ENCODE peak calls at places on chromosome 15, in seven cellular contexts. One of them, this sample, is unnamed.

GRCh38 chr15:93312891-93313486 is 224.0 kb upstream of the RGMA start:
- DNase-seq in H9: no peak
- DNase-seq in stimulated activated CD4-positive, alpha-beta T cell treated with anti-CD3 and anti-CD28 coated beads, Interleukin-4, amount 100 ng/mL, for 1 hour: no peak
- DNase-seq in HT-29: no peak
- DNase-seq in EL: no peak
- DNase-seq in GM19239: no peak
- DNase-seq in NCI-H1092 treated with DMSO at 0.1 percent for 48 hours: no peak
- DNase-seq in this sample: no peak

GRCh38 chr15:70125605-70126004 is 27.9 kb upstream of the TLE3 start:
- DNase-seq in stimulated activated CD4-positive, alpha-beta T cell treated with anti-CD3 and anti-CD28 coated beads, Interleukin-4, amount 100 ng/mL, for 1 hour: no peak
- DNase-seq in HT-29: no peak
- DNase-seq in NCI-H1092 treated with DMSO at 0.1 percent for 48 hours: no peak
- DNase-seq in GM19239: no peak
- DNase-seq in H9: no peak
- DNase-seq in EL: no peak
- DNase-seq in this sample: no peak

GRCh38 chr15:66019377-66019776 is 150.1 kb downstream of the RAB11A start:
- DNase-seq in H9: peak
- DNase-seq in GM19239: no peak
- DNase-seq in HT-29: no peak
- DNase-seq in NCI-H1092 treated with DMSO at 0.1 percent for 48 hours: no peak
- DNase-seq in stimulated activated CD4-positive, alpha-beta T cell treated with anti-CD3 and anti-CD28 coated beads, Interleukin-4, amount 100 ng/mL, for 1 hour: no peak
- DNase-seq in EL: no peak
- DNase-seq in this sample: no peak

GRCh38 chr15:92634046-92634445 is 21.5 kb downstream of the FAM174B start:
- DNase-seq in NCI-H1092 treated with DMSO at 0.1 percent for 48 hours: no peak
- DNase-seq in stimulated activated CD4-positive, alpha-beta T cell treated with anti-CD3 and anti-CD28 coated beads, Interleukin-4, amount 100 ng/mL, for 1 hour: no peak
- DNase-seq in H9: peak
- DNase-seq in GM19239: no peak
- DNase-seq in HT-29: no peak
- DNase-seq in EL: no peak
- DNase-seq in this sample: no peak

GRCh38 chr15:27475395-27475794 is 504.4 kb downstream of the GABRG3 start:
- DNase-seq in stimulated activated CD4-positive, alpha-beta T cell treated with anti-CD3 and anti-CD28 coated beads, Interleukin-4, amount 100 ng/mL, for 1 hour: no peak
- DNase-seq in HT-29: no peak
- DNase-seq in NCI-H1092 treated with DMSO at 0.1 percent for 48 hours: no peak
- DNase-seq in GM19239: no peak
- DNase-seq in H9: no peak
- DNase-seq in EL: no peak
- DNase-seq in this sample: no peak

GRCh38 chr15:25903024-25903581 is 40.0 kb upstream of the ATP10A start:
- DNase-seq in GM19239: no peak
- DNase-seq in HT-29: no peak
- DNase-seq in stimulated activated CD4-positive, alpha-beta T cell treated with anti-CD3 and anti-CD28 coated beads, Interleukin-4, amount 100 ng/mL, for 1 hour: no peak
- DNase-seq in NCI-H1092 treated with DMSO at 0.1 percent for 48 hours: no peak
- DNase-seq in H9: no peak
- DNase-seq in EL: peak
- DNase-seq in this sample: no peak

GRCh38 chr15:35912196-35912595 is 366.2 kb upstream of the DPH6 start:
- DNase-seq in stimulated activated CD4-positive, alpha-beta T cell treated with anti-CD3 and anti-CD28 coated beads, Interleukin-4, amount 100 ng/mL, for 1 hour: no peak
- DNase-seq in HT-29: no peak
- DNase-seq in GM19239: no peak
- DNase-seq in EL: no peak
- DNase-seq in H9: no peak
- DNase-seq in NCI-H1092 treated with DMSO at 0.1 percent for 48 hours: peak
- DNase-seq in this sample: peak

GRCh38 chr15:101679861-101680260 is 27.7 kb upstream of the TM2D3 start:
- DNase-seq in GM19239: no peak
- DNase-seq in HT-29: no peak
- DNase-seq in stimulated activated CD4-positive, alpha-beta T cell treated with anti-CD3 and anti-CD28 coated beads, Interleukin-4, amount 100 ng/mL, for 1 hour: no peak
- DNase-seq in NCI-H1092 treated with DMSO at 0.1 percent for 48 hours: no peak
- DNase-seq in EL: no peak
- DNase-seq in H9: no peak
- DNase-seq in this sample: no peak

GRCh38 chr15:100393008-100393407 is 51.2 kb upstream of the ADAMTS17 start:
- DNase-seq in EL: no peak
- DNase-seq in HT-29: no peak
- DNase-seq in GM19239: no peak
- DNase-seq in NCI-H1092 treated with DMSO at 0.1 percent for 48 hours: no peak
- DNase-seq in H9: no peak
- DNase-seq in stimulated activated CD4-positive, alpha-beta T cell treated with anti-CD3 and anti-CD28 coated beads, Interleukin-4, amount 100 ng/mL, for 1 hour: no peak
- DNase-seq in this sample: no peak

GRCh38 chr15:80556694-80557367 is 138.3 kb upstream of the ABHD17C start:
- DNase-seq in EL: no peak
- DNase-seq in GM19239: no peak
- DNase-seq in HT-29: no peak
- DNase-seq in stimulated activated CD4-positive, alpha-beta T cell treated with anti-CD3 and anti-CD28 coated beads, Interleukin-4, amount 100 ng/mL, for 1 hour: no peak
- DNase-seq in NCI-H1092 treated with DMSO at 0.1 percent for 48 hours: no peak
- DNase-seq in H9: no peak
- DNase-seq in this sample: no peak

GRCh38 chr15:96335429-96335807 is 4.9 kb downstream of the NR2F2 start:
- DNase-seq in NCI-H1092 treated with DMSO at 0.1 percent for 48 hours: no peak
- DNase-seq in H9: no peak
- DNase-seq in stimulated activated CD4-positive, alpha-beta T cell treated with anti-CD3 and anti-CD28 coated beads, Interleukin-4, amount 100 ng/mL, for 1 hour: no peak
- DNase-seq in GM19239: no peak
- DNase-seq in EL: no peak
- DNase-seq in HT-29: peak
- DNase-seq in this sample: no peak

GRCh38 chr15:82093774-82094211 is 48.0 kb upstream of the MEX3B start:
- DNase-seq in NCI-H1092 treated with DMSO at 0.1 percent for 48 hours: no peak
- DNase-seq in HT-29: peak
- DNase-seq in GM19239: no peak
- DNase-seq in H9: no peak
- DNase-seq in stimulated activated CD4-positive, alpha-beta T cell treated with anti-CD3 and anti-CD28 coated beads, Interleukin-4, amount 100 ng/mL, for 1 hour: no peak
- DNase-seq in EL: peak
- DNase-seq in this sample: peak

GRCh38 chr15:35090104-35090807 is 5.2 kb upstream of the NANOGP8 start:
- DNase-seq in EL: no peak
- DNase-seq in GM19239: no peak
- DNase-seq in NCI-H1092 treated with DMSO at 0.1 percent for 48 hours: no peak
- DNase-seq in H9: no peak
- DNase-seq in HT-29: no peak
- DNase-seq in stimulated activated CD4-positive, alpha-beta T cell treated with anti-CD3 and anti-CD28 coated beads, Interleukin-4, amount 100 ng/mL, for 1 hour: no peak
- DNase-seq in this sample: no peak

GRCh38 chr15:38323895-38324294 is 71.3 kb downstream of the SPRED1 start:
- DNase-seq in stimulated activated CD4-positive, alpha-beta T cell treated with anti-CD3 and anti-CD28 coated beads, Interleukin-4, amount 100 ng/mL, for 1 hour: no peak
- DNase-seq in EL: no peak
- DNase-seq in H9: no peak
- DNase-seq in HT-29: no peak
- DNase-seq in GM19239: no peak
- DNase-seq in NCI-H1092 treated with DMSO at 0.1 percent for 48 hours: no peak
- DNase-seq in this sample: no peak

GRCh38 chr15:64775551-64776401 is at the start of gene RBPMS2:
- DNase-seq in GM19239: peak
- DNase-seq in H9: peak
- DNase-seq in EL: peak
- DNase-seq in stimulated activated CD4-positive, alpha-beta T cell treated with anti-CD3 and anti-CD28 coated beads, Interleukin-4, amount 100 ng/mL, for 1 hour: no peak
- DNase-seq in HT-29: no peak
- DNase-seq in NCI-H1092 treated with DMSO at 0.1 percent for 48 hours: no peak
- DNase-seq in this sample: peak

GRCh38 chr15:97604673-97605072 is 355.8 kb upstream of the ARRDC4 start:
- DNase-seq in HT-29: no peak
- DNase-seq in EL: no peak
- DNase-seq in stimulated activated CD4-positive, alpha-beta T cell treated with anti-CD3 and anti-CD28 coated beads, Interleukin-4, amount 100 ng/mL, for 1 hour: no peak
- DNase-seq in GM19239: no peak
- DNase-seq in H9: no peak
- DNase-seq in NCI-H1092 treated with DMSO at 0.1 percent for 48 hours: no peak
- DNase-seq in this sample: no peak

GRCh38 chr15:85792872-85793621 is 1.7 kb downstream of the KLHL25 start:
- DNase-seq in GM19239: no peak
- DNase-seq in NCI-H1092 treated with DMSO at 0.1 percent for 48 hours: no peak
- DNase-seq in HT-29: peak
- DNase-seq in H9: no peak
- DNase-seq in stimulated activated CD4-positive, alpha-beta T cell treated with anti-CD3 and anti-CD28 coated beads, Interleukin-4, amount 100 ng/mL, for 1 hour: peak
- DNase-seq in EL: peak
- DNase-seq in this sample: peak

GRCh38 chr15:90513448-90513847 is 16.3 kb upstream of the CRTC3 start:
- DNase-seq in stimulated activated CD4-positive, alpha-beta T cell treated with anti-CD3 and anti-CD28 coated beads, Interleukin-4, amount 100 ng/mL, for 1 hour: no peak
- DNase-seq in HT-29: peak
- DNase-seq in H9: no peak
- DNase-seq in EL: no peak
- DNase-seq in NCI-H1092 treated with DMSO at 0.1 percent for 48 hours: no peak
- DNase-seq in GM19239: no peak
- DNase-seq in this sample: peak

GRCh38 chr15:84878504-84878903 is 6.0 kb upstream of the SLC28A1 start:
- DNase-seq in GM19239: peak
- DNase-seq in H9: peak
- DNase-seq in stimulated activated CD4-positive, alpha-beta T cell treated with anti-CD3 and anti-CD28 coated beads, Interleukin-4, amount 100 ng/mL, for 1 hour: peak
- DNase-seq in EL: peak
- DNase-seq in NCI-H1092 treated with DMSO at 0.1 percent for 48 hours: peak
- DNase-seq in HT-29: peak
- DNase-seq in this sample: peak

GRCh38 chr15:66617137-66618090 is 51.6 kb upstream of the LCTL start:
- DNase-seq in stimulated activated CD4-positive, alpha-beta T cell treated with anti-CD3 and anti-CD28 coated beads, Interleukin-4, amount 100 ng/mL, for 1 hour: no peak
- DNase-seq in HT-29: peak
- DNase-seq in NCI-H1092 treated with DMSO at 0.1 percent for 48 hours: no peak
- DNase-seq in GM19239: no peak
- DNase-seq in H9: no peak
- DNase-seq in EL: peak
- DNase-seq in this sample: peak

GRCh38 chr15:62818691-62819090 is 223.9 kb upstream of the TPM1 start:
- DNase-seq in NCI-H1092 treated with DMSO at 0.1 percent for 48 hours: no peak
- DNase-seq in stimulated activated CD4-positive, alpha-beta T cell treated with anti-CD3 and anti-CD28 coated beads, Interleukin-4, amount 100 ng/mL, for 1 hour: no peak
- DNase-seq in H9: no peak
- DNase-seq in HT-29: no peak
- DNase-seq in GM19239: no peak
- DNase-seq in EL: no peak
- DNase-seq in this sample: no peak

GRCh38 chr15:65903296-65904073 is 34.2 kb downstream of the RAB11A start:
- DNase-seq in GM19239: no peak
- DNase-seq in stimulated activated CD4-positive, alpha-beta T cell treated with anti-CD3 and anti-CD28 coated beads, Interleukin-4, amount 100 ng/mL, for 1 hour: no peak
- DNase-seq in HT-29: peak
- DNase-seq in EL: peak
- DNase-seq in H9: peak
- DNase-seq in NCI-H1092 treated with DMSO at 0.1 percent for 48 hours: peak
- DNase-seq in this sample: peak

GRCh38 chr15:77630956-77631789 is 1.5 kb downstream of the LINGO1 start:
- DNase-seq in GM19239: no peak
- DNase-seq in stimulated activated CD4-positive, alpha-beta T cell treated with anti-CD3 and anti-CD28 coated beads, Interleukin-4, amount 100 ng/mL, for 1 hour: no peak
- DNase-seq in HT-29: peak
- DNase-seq in NCI-H1092 treated with DMSO at 0.1 percent for 48 hours: no peak
- DNase-seq in H9: peak
- DNase-seq in EL: no peak
- DNase-seq in this sample: no peak

GRCh38 chr15:78662028-78662427 is 21.0 kb upstream of the CHRNB4 start:
- DNase-seq in NCI-H1092 treated with DMSO at 0.1 percent for 48 hours: no peak
- DNase-seq in EL: no peak
- DNase-seq in stimulated activated CD4-positive, alpha-beta T cell treated with anti-CD3 and anti-CD28 coated beads, Interleukin-4, amount 100 ng/mL, for 1 hour: no peak
- DNase-seq in HT-29: no peak
- DNase-seq in H9: no peak
- DNase-seq in GM19239: no peak
- DNase-seq in this sample: no peak

GRCh38 chr15:36527512-36528162 is 51.8 kb upstream of the CDIN1 start:
- DNase-seq in NCI-H1092 treated with DMSO at 0.1 percent for 48 hours: no peak
- DNase-seq in HT-29: no peak
- DNase-seq in GM19239: no peak
- DNase-seq in stimulated activated CD4-positive, alpha-beta T cell treated with anti-CD3 and anti-CD28 coated beads, Interleukin-4, amount 100 ng/mL, for 1 hour: no peak
- DNase-seq in H9: no peak
- DNase-seq in EL: no peak
- DNase-seq in this sample: peak

GRCh38 chr15:35701402-35702046 is 155.6 kb upstream of the DPH6 start:
- DNase-seq in stimulated activated CD4-positive, alpha-beta T cell treated with anti-CD3 and anti-CD28 coated beads, Interleukin-4, amount 100 ng/mL, for 1 hour: no peak
- DNase-seq in H9: no peak
- DNase-seq in EL: no peak
- DNase-seq in HT-29: no peak
- DNase-seq in GM19239: no peak
- DNase-seq in NCI-H1092 treated with DMSO at 0.1 percent for 48 hours: no peak
- DNase-seq in this sample: no peak

GRCh38 chr15:36133686-36134085 is 445.7 kb upstream of the CDIN1 start:
- DNase-seq in GM19239: no peak
- DNase-seq in EL: no peak
- DNase-seq in NCI-H1092 treated with DMSO at 0.1 percent for 48 hours: no peak
- DNase-seq in HT-29: no peak
- DNase-seq in stimulated activated CD4-positive, alpha-beta T cell treated with anti-CD3 and anti-CD28 coated beads, Interleukin-4, amount 100 ng/mL, for 1 hour: no peak
- DNase-seq in H9: no peak
- DNase-seq in this sample: no peak

GRCh38 chr15:51866751-51867150 is 37.3 kb downstream of the TMOD3 start:
- DNase-seq in stimulated activated CD4-positive, alpha-beta T cell treated with anti-CD3 and anti-CD28 coated beads, Interleukin-4, amount 100 ng/mL, for 1 hour: no peak
- DNase-seq in EL: no peak
- DNase-seq in NCI-H1092 treated with DMSO at 0.1 percent for 48 hours: no peak
- DNase-seq in HT-29: no peak
- DNase-seq in GM19239: no peak
- DNase-seq in H9: no peak
- DNase-seq in this sample: peak

GRCh38 chr15:64740361-64741170 is 34.8 kb downstream of the RBPMS2 start:
- DNase-seq in EL: peak
- DNase-seq in H9: no peak
- DNase-seq in stimulated activated CD4-positive, alpha-beta T cell treated with anti-CD3 and anti-CD28 coated beads, Interleukin-4, amount 100 ng/mL, for 1 hour: no peak
- DNase-seq in HT-29: peak
- DNase-seq in NCI-H1092 treated with DMSO at 0.1 percent for 48 hours: no peak
- DNase-seq in GM19239: no peak
- DNase-seq in this sample: peak

GRCh38 chr15:87638554-87639083 is 617.9 kb downstream of the NTRK3 start:
- DNase-seq in NCI-H1092 treated with DMSO at 0.1 percent for 48 hours: no peak
- DNase-seq in GM19239: no peak
- DNase-seq in stimulated activated CD4-positive, alpha-beta T cell treated with anti-CD3 and anti-CD28 coated beads, Interleukin-4, amount 100 ng/mL, for 1 hour: no peak
- DNase-seq in EL: no peak
- DNase-seq in HT-29: no peak
- DNase-seq in H9: no peak
- DNase-seq in this sample: no peak

GRCh38 chr15:42065008-42065407 is 29.4 kb downstream of the PLA2G4D start:
- DNase-seq in EL: peak
- DNase-seq in NCI-H1092 treated with DMSO at 0.1 percent for 48 hours: no peak
- DNase-seq in HT-29: no peak
- DNase-seq in stimulated activated CD4-positive, alpha-beta T cell treated with anti-CD3 and anti-CD28 coated beads, Interleukin-4, amount 100 ng/mL, for 1 hour: no peak
- DNase-seq in GM19239: no peak
- DNase-seq in H9: no peak
- DNase-seq in this sample: peak

GRCh38 chr15:36415643-36416042 is 163.8 kb upstream of the CDIN1 start:
- DNase-seq in NCI-H1092 treated with DMSO at 0.1 percent for 48 hours: no peak
- DNase-seq in HT-29: no peak
- DNase-seq in EL: peak
- DNase-seq in H9: no peak
- DNase-seq in GM19239: no peak
- DNase-seq in stimulated activated CD4-positive, alpha-beta T cell treated with anti-CD3 and anti-CD28 coated beads, Interleukin-4, amount 100 ng/mL, for 1 hour: no peak
- DNase-seq in this sample: peak

GRCh38 chr15:63583027-63583426 is 14.2 kb upstream of the FBXL22 start:
- DNase-seq in EL: peak
- DNase-seq in HT-29: no peak
- DNase-seq in NCI-H1092 treated with DMSO at 0.1 percent for 48 hours: no peak
- DNase-seq in stimulated activated CD4-positive, alpha-beta T cell treated with anti-CD3 and anti-CD28 coated beads, Interleukin-4, amount 100 ng/mL, for 1 hour: no peak
- DNase-seq in GM19239: no peak
- DNase-seq in H9: no peak
- DNase-seq in this sample: peak

GRCh38 chr15:49036650-49037545 is 9.3 kb downstream of the SECISBP2L start:
- DNase-seq in GM19239: no peak
- DNase-seq in HT-29: peak
- DNase-seq in stimulated activated CD4-positive, alpha-beta T cell treated with anti-CD3 and anti-CD28 coated beads, Interleukin-4, amount 100 ng/mL, for 1 hour: no peak
- DNase-seq in EL: peak
- DNase-seq in NCI-H1092 treated with DMSO at 0.1 percent for 48 hours: no peak
- DNase-seq in H9: no peak
- DNase-seq in this sample: peak

GRCh38 chr15:64905119-64905831 is 6.4 kb upstream of the ANKDD1A start:
- DNase-seq in EL: peak
- DNase-seq in stimulated activated CD4-positive, alpha-beta T cell treated with anti-CD3 and anti-CD28 coated beads, Interleukin-4, amount 100 ng/mL, for 1 hour: peak
- DNase-seq in NCI-H1092 treated with DMSO at 0.1 percent for 48 hours: no peak
- DNase-seq in HT-29: peak
- DNase-seq in GM19239: peak
- DNase-seq in H9: peak
- DNase-seq in this sample: peak

GRCh38 chr15:73918784-73919183 is 7.5 kb upstream of the LOXL1 start:
- DNase-seq in NCI-H1092 treated with DMSO at 0.1 percent for 48 hours: no peak
- DNase-seq in EL: no peak
- DNase-seq in GM19239: no peak
- DNase-seq in HT-29: peak
- DNase-seq in H9: no peak
- DNase-seq in stimulated activated CD4-positive, alpha-beta T cell treated with anti-CD3 and anti-CD28 coated beads, Interleukin-4, amount 100 ng/mL, for 1 hour: no peak
- DNase-seq in this sample: no peak

GRCh38 chr15:99424978-99425665 is 140.7 kb upstream of the MEF2A start:
- DNase-seq in NCI-H1092 treated with DMSO at 0.1 percent for 48 hours: no peak
- DNase-seq in HT-29: no peak
- DNase-seq in stimulated activated CD4-positive, alpha-beta T cell treated with anti-CD3 and anti-CD28 coated beads, Interleukin-4, amount 100 ng/mL, for 1 hour: peak
- DNase-seq in EL: peak
- DNase-seq in GM19239: no peak
- DNase-seq in H9: no peak
- DNase-seq in this sample: peak

GRCh38 chr15:80679167-80679804 is 15.8 kb upstream of the ABHD17C start:
- DNase-seq in GM19239: no peak
- DNase-seq in NCI-H1092 treated with DMSO at 0.1 percent for 48 hours: no peak
- DNase-seq in H9: peak
- DNase-seq in stimulated activated CD4-positive, alpha-beta T cell treated with anti-CD3 and anti-CD28 coated beads, Interleukin-4, amount 100 ng/mL, for 1 hour: no peak
- DNase-seq in EL: no peak
- DNase-seq in HT-29: peak
- DNase-seq in this sample: no peak